ENCODE peak calls at places on chromosomes 4 and X, in ten cellular contexts. C, U, G, D, J, O, W, H, X and E are unnamed samples.

GRCh38 chrX:261167-261857 is 19.9 kb upstream of the PLCXD1 start:
- DNase-seq in G (no peak), C (no peak), D (peak; percentile 74), U (no peak), O (no peak), X (no peak), W (no peak), J (no peak), H (no peak), E (peak; percentile 81)

GRCh38 chr4:79311279-79311678 is 14.6 kb downstream of the NAA11 start:
- DNase-seq in X (no peak), O (no peak), D (no peak), H (no peak), W (no peak), U (no peak), J (no peak), C (no peak), G (no peak), E (no peak)

GRCh38 chrX:154403858-154404257 is 5.2 kb downstream of the DNASE1L1 start:
- DNase-seq in C (no peak), H (no peak), U (no peak), X (no peak), O (no peak), G (no peak), D (no peak), J (no peak), W (no peak), E (no peak)

GRCh38 chr4:126465341-126465740 is 1150.6 kb downstream of the FAT4 start:
- DNase-seq in U (no peak), X (no peak), O (no peak), W (no peak), H (no peak), C (no peak), D (peak; percentile 31), J (no peak), G (no peak), E (no peak)

GRCh38 chrX:150038977-150039599 is 100.8 kb upstream of the EOLA2 start:
- DNase-seq in X (no peak), D (no peak), C (no peak), J (no peak), O (no peak), G (no peak), W (no peak), U (no peak), H (no peak), E (no peak)

GRCh38 chr4:3192827-3193226 is 56.1 kb upstream of the MSANTD1 start:
- DNase-seq in J (no peak), H (no peak), O (no peak), W (no peak), D (no peak), G (no peak), C (no peak), X (no peak), U (no peak), E (no peak)

GRCh38 chrX:148380614-148381561 is 119.5 kb upstream of the AFF2 start:
- DNase-seq in X (no peak), C (no peak), O (no peak), G (no peak), H (peak; percentile 81), W (no peak), U (no peak), J (peak; percentile 26), D (no peak), E (no peak)

GRCh38 chrX:153764786-153765137 is 713 bp downstream of the PLXNB3 start:
- DNase-seq in O (no peak), J (no peak), W (no peak), X (no peak), G (peak; percentile 4), C (no peak), U (no peak), H (no peak), D (no peak), E (no peak)

GRCh38 chrX:41445171-41445570 is 2.0 kb upstream of the NYX start:
- DNase-seq in H (no peak), G (no peak), C (no peak), W (peak; percentile 36), J (peak; percentile 26), O (no peak), U (no peak), D (no peak), X (no peak), E (no peak)